ENCODE peak calls at places on chromosomes 1 and 21, in nine cellular contexts. One of them, this sample, is unnamed. For H3K4me1, the result is how much of the 10 kb centered on the place peaks cover.

GRCh38 chr1:191634801-191635520 is 523.3 kb upstream of the RGS18 start:
- DNase-seq in sigmoid colon: no peak
- DNase-seq in ovary: no peak
- DNase-seq in IMR-90: peak
- DNase-seq in HCT116: no peak
- DNase-seq in esophagus squamous epithelium: no peak
- DNase-seq in heart left ventricle: no peak
- DNase-seq in transverse colon: no peak
- DNase-seq in Peyer's patch: no peak
- DNase-seq in this sample: no peak

GRCh38 chr1:43298055-43298454 is 2.7 kb upstream of the TIE1 start:
- DNase-seq in sigmoid colon: no peak
- DNase-seq in ovary: no peak
- DNase-seq in IMR-90: no peak
- DNase-seq in HCT116: no peak
- DNase-seq in esophagus squamous epithelium: no peak
- DNase-seq in heart left ventricle: no peak
- DNase-seq in transverse colon: no peak
- DNase-seq in Peyer's patch: no peak
- DNase-seq in this sample: no peak

GRCh38 chr1:27782950-27783349 is 9.9 kb downstream of the STX12 start:
- DNase-seq in sigmoid colon: no peak
- DNase-seq in ovary: no peak
- DNase-seq in IMR-90: no peak
- DNase-seq in HCT116: no peak
- DNase-seq in esophagus squamous epithelium: no peak
- DNase-seq in heart left ventricle: no peak
- DNase-seq in transverse colon: no peak
- DNase-seq in Peyer's patch: no peak
- DNase-seq in this sample: no peak

GRCh38 chr21:14285147-14285546 is 69.2 kb downstream of the RBM11 start:
- DNase-seq in sigmoid colon: no peak
- DNase-seq in ovary: no peak
- DNase-seq in IMR-90: no peak
- DNase-seq in HCT116: no peak
- DNase-seq in esophagus squamous epithelium: no peak
- DNase-seq in heart left ventricle: no peak
- DNase-seq in transverse colon: no peak
- DNase-seq in Peyer's patch: no peak
- DNase-seq in this sample: no peak

GRCh38 chr1:246592695-246593094 is 26.4 kb downstream of the CNST start:
- DNase-seq in sigmoid colon: no peak
- DNase-seq in ovary: no peak
- DNase-seq in IMR-90: peak
- DNase-seq in HCT116: no peak
- DNase-seq in esophagus squamous epithelium: no peak
- DNase-seq in heart left ventricle: no peak
- DNase-seq in transverse colon: no peak
- DNase-seq in Peyer's patch: no peak
- DNase-seq in this sample: no peak

GRCh38 chr1:30450818-30451233 is 272.6 kb downstream of the MATN1 start:
- DNase-seq in sigmoid colon: peak
- DNase-seq in ovary: no peak
- DNase-seq in IMR-90: no peak
- DNase-seq in HCT116: no peak
- DNase-seq in esophagus squamous epithelium: no peak
- DNase-seq in heart left ventricle: no peak
- DNase-seq in transverse colon: no peak
- DNase-seq in Peyer's patch: peak
- DNase-seq in this sample: no peak

GRCh38 chr1:199167460-199167859 is 528.6 kb downstream of the PTPRC start:
- DNase-seq in sigmoid colon: no peak
- DNase-seq in ovary: no peak
- DNase-seq in IMR-90: no peak
- DNase-seq in HCT116: no peak
- DNase-seq in esophagus squamous epithelium: no peak
- DNase-seq in heart left ventricle: no peak
- DNase-seq in transverse colon: no peak
- DNase-seq in Peyer's patch: no peak
- DNase-seq in this sample: no peak

GRCh38 chr21:42782723-42783247 is 96.6 kb downstream of the WDR4 start:
- DNase-seq in sigmoid colon: no peak
- DNase-seq in ovary: no peak
- DNase-seq in IMR-90: no peak
- DNase-seq in HCT116: no peak
- DNase-seq in esophagus squamous epithelium: no peak
- DNase-seq in heart left ventricle: no peak
- DNase-seq in transverse colon: no peak
- DNase-seq in Peyer's patch: no peak
- DNase-seq in this sample: no peak

GRCh38 chr21:36534656-36535055 is 54.7 kb upstream of the CLDN14 start:
- DNase-seq in sigmoid colon: no peak
- DNase-seq in ovary: no peak
- DNase-seq in IMR-90: no peak
- DNase-seq in HCT116: no peak
- DNase-seq in esophagus squamous epithelium: no peak
- DNase-seq in heart left ventricle: no peak
- DNase-seq in transverse colon: no peak
- DNase-seq in Peyer's patch: no peak
- DNase-seq in this sample: no peak

GRCh38 chr1:17682403-17682802 is 72.7 kb upstream of the ACTL8 start:
- DNase-seq in sigmoid colon: no peak
- DNase-seq in ovary: no peak
- DNase-seq in IMR-90: no peak
- DNase-seq in HCT116: no peak
- DNase-seq in esophagus squamous epithelium: no peak
- DNase-seq in heart left ventricle: no peak
- DNase-seq in transverse colon: no peak
- DNase-seq in Peyer's patch: no peak
- DNase-seq in this sample: no peak

GRCh38 chr1:167301355-167301754 is 80.7 kb downstream of the POU2F1 start:
- DNase-seq in sigmoid colon: no peak
- DNase-seq in ovary: no peak
- DNase-seq in IMR-90: no peak
- DNase-seq in HCT116: no peak
- DNase-seq in esophagus squamous epithelium: no peak
- DNase-seq in heart left ventricle: no peak
- DNase-seq in transverse colon: no peak
- DNase-seq in Peyer's patch: no peak
- DNase-seq in this sample: no peak

GRCh38 chr1:176102700-176103244 is 104.3 kb downstream of the COP1 start:
- DNase-seq in sigmoid colon: no peak
- DNase-seq in ovary: no peak
- DNase-seq in IMR-90: peak
- DNase-seq in HCT116: no peak
- DNase-seq in esophagus squamous epithelium: no peak
- DNase-seq in heart left ventricle: no peak
- DNase-seq in transverse colon: no peak
- DNase-seq in Peyer's patch: no peak
- DNase-seq in this sample: no peak

GRCh38 chr1:242184955-242185354 is 186.1 kb upstream of the MAP1LC3C start:
- DNase-seq in sigmoid colon: no peak
- DNase-seq in ovary: no peak
- DNase-seq in IMR-90: no peak
- DNase-seq in HCT116: no peak
- DNase-seq in esophagus squamous epithelium: no peak
- DNase-seq in heart left ventricle: no peak
- DNase-seq in transverse colon: no peak
- DNase-seq in Peyer's patch: no peak
- DNase-seq in this sample: no peak

GRCh38 chr21:35511298-35512162 is 462.4 kb upstream of the RUNX1 start:
- DNase-seq in sigmoid colon: no peak
- DNase-seq in ovary: no peak
- DNase-seq in IMR-90: peak
- DNase-seq in HCT116: no peak
- DNase-seq in esophagus squamous epithelium: no peak
- DNase-seq in heart left ventricle: no peak
- DNase-seq in transverse colon: no peak
- DNase-seq in Peyer's patch: no peak
- DNase-seq in this sample: no peak

GRCh38 chr1:31703431-31704260 is at the start of gene COL16A1:
- DNase-seq in sigmoid colon: peak
- DNase-seq in ovary: peak
- DNase-seq in IMR-90: peak
- DNase-seq in HCT116: no peak
- DNase-seq in esophagus squamous epithelium: no peak
- DNase-seq in heart left ventricle: peak
- DNase-seq in transverse colon: peak
- DNase-seq in Peyer's patch: peak
- DNase-seq in this sample: peak
- H3K4me1 ChIP-seq in sigmoid colon: half or more
- H3K4me1 ChIP-seq in ovary: under half
- H3K4me1 ChIP-seq in IMR-90: under half
- H3K4me1 ChIP-seq in HCT116: half or more
- H3K4me1 ChIP-seq in esophagus squamous epithelium: half or more
- H3K4me1 ChIP-seq in heart left ventricle: under half
- H3K4me1 ChIP-seq in transverse colon: under half
- H3K4me1 ChIP-seq in Peyer's patch: under half
- H3K4me1 ChIP-seq in this sample: under half

GRCh38 chr21:45611296-45611695 is 32.2 kb upstream of the PCBP3 start:
- DNase-seq in sigmoid colon: no peak
- DNase-seq in ovary: no peak
- DNase-seq in IMR-90: no peak
- DNase-seq in HCT116: no peak
- DNase-seq in esophagus squamous epithelium: no peak
- DNase-seq in heart left ventricle: no peak
- DNase-seq in transverse colon: no peak
- DNase-seq in Peyer's patch: peak
- DNase-seq in this sample: no peak

GRCh38 chr21:45613396-45613795 is 30.1 kb upstream of the PCBP3 start:
- DNase-seq in sigmoid colon: no peak
- DNase-seq in ovary: peak
- DNase-seq in IMR-90: no peak
- DNase-seq in HCT116: no peak
- DNase-seq in esophagus squamous epithelium: no peak
- DNase-seq in heart left ventricle: no peak
- DNase-seq in transverse colon: no peak
- DNase-seq in Peyer's patch: peak
- DNase-seq in this sample: no peak

GRCh38 chr21:45615145-45615711 is 28.3 kb upstream of the PCBP3 start:
- DNase-seq in sigmoid colon: peak
- DNase-seq in ovary: no peak
- DNase-seq in IMR-90: peak
- DNase-seq in HCT116: no peak
- DNase-seq in esophagus squamous epithelium: no peak
- DNase-seq in heart left ventricle: no peak
- DNase-seq in transverse colon: peak
- DNase-seq in Peyer's patch: peak
- DNase-seq in this sample: no peak

GRCh38 chr21:45613881-45614280 is 29.6 kb upstream of the PCBP3 start:
- DNase-seq in sigmoid colon: no peak
- DNase-seq in ovary: no peak
- DNase-seq in IMR-90: no peak
- DNase-seq in HCT116: no peak
- DNase-seq in esophagus squamous epithelium: no peak
- DNase-seq in heart left ventricle: no peak
- DNase-seq in transverse colon: no peak
- DNase-seq in Peyer's patch: no peak
- DNase-seq in this sample: no peak

GRCh38 chr21:45612096-45613019 is 31.2 kb upstream of the PCBP3 start:
- DNase-seq in sigmoid colon: peak
- DNase-seq in ovary: peak
- DNase-seq in IMR-90: peak
- DNase-seq in HCT116: no peak
- DNase-seq in esophagus squamous epithelium: no peak
- DNase-seq in heart left ventricle: no peak
- DNase-seq in transverse colon: peak
- DNase-seq in Peyer's patch: peak
- DNase-seq in this sample: no peak
- TF ChIP-seq POLR2A in sigmoid colon: no peak
- TF ChIP-seq POLR2A in ovary: no peak
- TF ChIP-seq POLR2A in IMR-90: no peak
- TF ChIP-seq POLR2A in HCT116: no peak
- TF ChIP-seq POLR2A in esophagus squamous epithelium: no peak
- TF ChIP-seq POLR2A in heart left ventricle: no peak
- TF ChIP-seq POLR2A in transverse colon: no peak
- TF ChIP-seq POLR2A in Peyer's patch: no peak
- TF ChIP-seq POLR2A in this sample: no peak

DNA sequence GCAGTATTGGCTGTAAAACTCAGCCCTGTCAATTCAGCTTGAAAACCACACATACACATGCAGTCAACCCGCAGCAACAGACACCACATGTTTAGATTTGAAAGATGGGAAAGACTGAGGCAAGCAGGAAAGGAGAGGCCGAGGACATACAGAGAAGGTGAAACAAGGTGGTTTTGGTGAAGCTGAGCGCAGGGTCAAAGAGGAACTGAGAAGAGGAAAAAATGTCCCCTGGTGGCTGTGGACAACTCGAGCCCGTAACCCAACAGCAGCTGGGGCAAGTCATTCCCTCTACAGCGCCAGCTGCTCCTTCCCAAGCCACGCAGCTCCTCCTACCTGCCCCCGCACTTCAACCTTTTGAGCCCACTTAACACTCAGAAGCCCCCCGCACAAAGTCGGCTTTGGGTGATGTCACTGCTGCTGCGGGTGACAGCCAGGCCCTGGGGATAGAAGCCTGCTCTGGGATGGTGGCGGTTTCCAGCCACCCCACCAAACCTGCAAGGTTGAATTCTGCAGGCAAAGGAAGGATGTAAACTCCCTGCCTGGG is 63.0 kb downstream of the KCNN3 start:
- DNase-seq in sigmoid colon: no peak
- DNase-seq in ovary: no peak
- DNase-seq in IMR-90: no peak
- DNase-seq in HCT116: no peak
- DNase-seq in esophagus squamous epithelium: no peak
- DNase-seq in heart left ventricle: no peak
- DNase-seq in transverse colon: peak
- DNase-seq in Peyer's patch: no peak
- DNase-seq in this sample: no peak
- H3K4me1 ChIP-seq in sigmoid colon: under half
- H3K4me1 ChIP-seq in ovary: under half
- H3K4me1 ChIP-seq in IMR-90: under half
- H3K4me1 ChIP-seq in HCT116: under half
- H3K4me1 ChIP-seq in esophagus squamous epithelium: under half
- H3K4me1 ChIP-seq in heart left ventricle: under half
- H3K4me1 ChIP-seq in transverse colon: under half
- H3K4me1 ChIP-seq in Peyer's patch: under half
- H3K4me1 ChIP-seq in this sample: under half

DNA sequence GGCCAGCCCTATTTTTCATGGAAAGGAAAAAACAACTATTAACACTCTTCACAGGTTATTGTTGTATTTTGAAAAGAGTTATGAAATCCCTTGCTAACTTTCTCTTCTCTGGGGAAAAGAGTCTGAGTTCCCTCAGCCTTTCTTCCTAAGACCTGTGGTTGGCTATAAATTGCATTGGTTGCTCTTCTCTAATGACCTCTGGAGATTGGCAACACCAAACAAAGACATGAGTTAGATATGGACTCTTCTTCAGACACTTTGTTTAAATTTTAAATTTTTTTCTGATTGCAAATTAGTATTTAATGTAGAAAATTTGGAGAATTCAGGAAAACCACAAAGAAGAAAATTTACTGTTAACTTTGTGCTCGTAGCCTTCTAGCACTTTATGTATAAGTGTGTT is 275.7 kb downstream of the PBX1 start:
- DNase-seq in sigmoid colon: no peak
- DNase-seq in ovary: no peak
- DNase-seq in IMR-90: peak
- DNase-seq in HCT116: no peak
- DNase-seq in esophagus squamous epithelium: no peak
- DNase-seq in heart left ventricle: no peak
- DNase-seq in transverse colon: no peak
- DNase-seq in Peyer's patch: no peak
- DNase-seq in this sample: no peak
- TF ChIP-seq POLR2A in sigmoid colon: no peak
- TF ChIP-seq POLR2A in ovary: no peak
- TF ChIP-seq POLR2A in IMR-90: no peak
- TF ChIP-seq POLR2A in HCT116: no peak
- TF ChIP-seq POLR2A in esophagus squamous epithelium: no peak
- TF ChIP-seq POLR2A in heart left ventricle: no peak
- TF ChIP-seq POLR2A in transverse colon: no peak
- TF ChIP-seq POLR2A in Peyer's patch: no peak
- TF ChIP-seq POLR2A in this sample: no peak

GRCh38 chr1:227731696-227732585 is 3.2 kb downstream of the JMJD4 start:
- DNase-seq in sigmoid colon: no peak
- DNase-seq in ovary: no peak
- DNase-seq in IMR-90: no peak
- DNase-seq in HCT116: no peak
- DNase-seq in esophagus squamous epithelium: no peak
- DNase-seq in heart left ventricle: no peak
- DNase-seq in transverse colon: no peak
- DNase-seq in Peyer's patch: no peak
- DNase-seq in this sample: no peak
- H3K4me1 ChIP-seq in sigmoid colon: half or more
- H3K4me1 ChIP-seq in ovary: under half
- H3K4me1 ChIP-seq in IMR-90: under half
- H3K4me1 ChIP-seq in HCT116: half or more
- H3K4me1 ChIP-seq in esophagus squamous epithelium: under half
- H3K4me1 ChIP-seq in heart left ventricle: under half
- H3K4me1 ChIP-seq in transverse colon: under half
- H3K4me1 ChIP-seq in Peyer's patch: under half
- H3K4me1 ChIP-seq in this sample: under half